ENCODE peak calls at places on chromosome 16, in five cellular contexts. Z is aorta, V is NCI-H2171, D is GM20000, N is fibroblast of the conjunctiva. O is an unnamed sample.

GRCh38 chr16:69924777-69925191 is 26.4 kb upstream of the CLEC18A start:
- DNase-seq in Z (peak; percentile 89), V (no peak), D (no peak), N (peak; percentile 39), O (no peak)

GRCh38 chr16:4680673-4681470 is 12.5 kb upstream of the NUDT16L1 start:
- DNase-seq in Z (no peak), V (no peak), D (no peak), N (no peak), O (peak; percentile 84)

GRCh38 chr16:49352923-49353322 is 20.7 kb upstream of the C16orf78 start:
- DNase-seq in Z (no peak), V (no peak), D (no peak), N (no peak), O (no peak)

GRCh38 chr16:57720142-57720575 is 15.4 kb upstream of the KATNB1 start:
- DNase-seq in Z (no peak), V (no peak), D (peak; percentile 64), N (peak; percentile 21), O (no peak)

GRCh38 chr16:88335150-88335685 is 47.5 kb upstream of the ZNF469 start:
- DNase-seq in Z (no peak), V (no peak), D (no peak), N (no peak), O (no peak)

GRCh38 chr16:60166111-60166510 is 1432.0 kb upstream of the GOT2 start:
- DNase-seq in Z (no peak), V (no peak), D (no peak), N (no peak), O (no peak)

GRCh38 chr16:50526796-50527195 is 21.4 kb upstream of the NKD1 start:
- DNase-seq in Z (no peak), V (no peak), D (no peak), N (no peak), O (no peak)

GRCh38 chr16:24273511-24273910 is 17.4 kb downstream of the CACNG3 start:
- DNase-seq in Z (no peak), V (no peak), D (no peak), N (no peak), O (no peak)

GRCh38 chr16:85174871-85175723 is 62.8 kb upstream of the CIBAR2 start:
- DNase-seq in Z (no peak), V (peak; percentile 40), D (no peak), N (no peak), O (no peak)

GRCh38 chr16:85334718-85335583 is 222.7 kb upstream of the CIBAR2 start:
- DNase-seq in Z (no peak), V (no peak), D (no peak), N (no peak), O (no peak)

GRCh38 chr16:78396046-78396445 is 296.6 kb downstream of the WWOX start:
- DNase-seq in Z (no peak), V (no peak), D (no peak), N (no peak), O (no peak)

GRCh38 chr16:35744716-35745115 is 2285.3 kb downstream of the TP53TG3F start:
- DNase-seq in Z (no peak), V (no peak), D (no peak), N (no peak), O (no peak)

GRCh38 chr16:51577621-51578303 is 426.7 kb upstream of the SALL1 start:
- DNase-seq in Z (no peak), V (no peak), D (no peak), N (peak; percentile 10), O (no peak)

GRCh38 chr16:69286941-69287713 is 24.0 kb upstream of the VPS4A start:
- DNase-seq in Z (peak; percentile 75), V (peak; percentile 54), D (peak; percentile 61), N (peak; percentile 63), O (peak; percentile 83)

GRCh38 chr16:50696575-50697420 is 3.4 kb downstream of the NOD2 start:
- DNase-seq in Z (peak; percentile 92), V (no peak), D (peak; percentile 86), N (no peak), O (peak; percentile 93)

GRCh38 chr16:22633280-22633679 is 122.6 kb downstream of the NPIPB5 start:
- DNase-seq in Z (no peak), V (no peak), D (no peak), N (no peak), O (no peak)

GRCh38 chr16:23206986-23207385 is 24.4 kb downstream of the SCNN1G start:
- DNase-seq in Z (no peak), V (no peak), D (no peak), N (no peak), O (no peak)

GRCh38 chr16:61306204-61306603 is 730.0 kb downstream of the CDH8 start:
- DNase-seq in Z (no peak), V (no peak), D (no peak), N (no peak), O (no peak)

O was measured in Right ventricle myocardium inferior.